ENCODE peak calls at places on chromosomes 2 and 18, in six cellular contexts. B, H, J, Y, U and P are unnamed samples. For H3K4me1, the result is how much of the 10 kb centered on the place peaks cover.

GRCh38 chr2:227219312-227220105 is 55.1 kb downstream of the COL4A3 start:
- DNase-seq in B (no peak), H (peak), J (no peak), Y (no peak), U (no peak), P (no peak)

GRCh38 chr2:63893163-63893562 is 51.5 kb downstream of the UGP2 start:
- DNase-seq in B (no peak), H (no peak), J (no peak), Y (no peak), U (no peak), P (no peak)

GRCh38 chr18:79954791-79955190 is 3.3 kb upstream of the SLC66A2 start:
- DNase-seq in B (no peak), H (no peak), J (peak), Y (peak), U (no peak), P (peak)

GRCh38 chr2:72755647-72756423 is 70.0 kb downstream of the EXOC6B start:
- DNase-seq in B (no peak), H (peak), J (no peak), Y (no peak), U (no peak), P (no peak)

GRCh38 chr2:193929131-193929530 is 1727.9 kb upstream of the SLC39A10 start:
- DNase-seq in B (no peak), H (no peak), J (no peak), Y (no peak), U (no peak), P (no peak)

GRCh38 chr2:96156926-96157648 is 11.8 kb upstream of the DUSP2 start:
- DNase-seq in B (no peak), H (no peak), J (peak), Y (no peak), U (no peak), P (peak)

GRCh38 chr2:145273840-145274239 is 753.9 kb upstream of the ZEB2 start:
- DNase-seq in B (no peak), H (no peak), J (no peak), Y (no peak), U (no peak), P (no peak)

GRCh38 chr2:236638707-236639106 is 69.1 kb downstream of the ACKR3 start:
- DNase-seq in B (no peak), H (no peak), J (no peak), Y (no peak), U (no peak), P (peak)

GRCh38 chr2:239819974-239820555 is 205.1 kb downstream of the NDUFA10 start:
- DNase-seq in B (no peak), H (no peak), J (no peak), Y (no peak), U (peak), P (peak)

GRCh38 chr2:19611491-19612332 is 253.3 kb upstream of the OSR1 start:
- DNase-seq in B (no peak), H (no peak), J (no peak), Y (no peak), U (no peak), P (no peak)

GRCh38 chr2:150125708-150126107 is 361.8 kb downstream of the RND3 start:
- DNase-seq in B (no peak), H (no peak), J (no peak), Y (no peak), U (no peak), P (peak)

GRCh38 chr2:132469095-132469494 is 52.5 kb downstream of the GPR39 start:
- DNase-seq in B (no peak), H (no peak), J (no peak), Y (no peak), U (no peak), P (no peak)

GRCh38 chr2:70024284-70024683 is 62.9 kb upstream of the ASPRV1 start:
- DNase-seq in B (no peak), H (no peak), J (no peak), Y (no peak), U (no peak), P (no peak)

GRCh38 chr2:223669453-223670225 is 67.5 kb upstream of the SCG2 start:
- DNase-seq in B (no peak), H (peak), J (no peak), Y (no peak), U (no peak), P (no peak)

GRCh38 chr2:3708576-3708975 is 5.2 kb downstream of the DCDC2C start:
- DNase-seq in B (no peak), H (no peak), J (no peak), Y (no peak), U (no peak), P (no peak)

GRCh38 chr2:144449028-144449406 is 70.9 kb downstream of the ZEB2 start:
- DNase-seq in B (no peak), H (no peak), J (no peak), Y (no peak), U (no peak), P (peak)

GRCh38 chr2:112029164-112029563 is 25.9 kb upstream of the TMEM87B start:
- DNase-seq in B (no peak), H (no peak), J (no peak), Y (no peak), U (no peak), P (no peak)

GRCh38 chr18:58218111-58218510 is 174.1 kb downstream of the NEDD4L start:
- DNase-seq in B (no peak), H (no peak), J (no peak), Y (no peak), U (no peak), P (no peak)

GRCh38 chr18:22032392-22032961 is 136.9 kb upstream of the GATA6 start:
- DNase-seq in B (no peak), H (peak), J (no peak), Y (no peak), U (no peak), P (peak)

GRCh38 chr18:53147472-53147871 is 807.5 kb downstream of the DCC start:
- DNase-seq in B (no peak), H (no peak), J (no peak), Y (no peak), U (no peak), P (no peak)

GRCh38 chr2:65366595-65367125 is 65.7 kb downstream of the SPRED2 start:
- DNase-seq in B (peak), H (peak), J (no peak), Y (no peak), U (no peak), P (no peak)

GRCh38 chr2:99399795-99400194 is 62.6 kb downstream of the EIF5B start:
- DNase-seq in B (no peak), H (no peak), J (no peak), Y (no peak), U (no peak), P (no peak)

GRCh38 chr2:222548997-222549396 is 106.9 kb downstream of the FARSB start:
- DNase-seq in B (no peak), H (no peak), J (no peak), Y (no peak), U (no peak), P (peak)

GRCh38 chr18:49693276-49694005 is 119.9 kb downstream of the ACAA2 start:
- DNase-seq in B (no peak), H (no peak), J (no peak), Y (no peak), U (no peak), P (no peak)

GRCh38 chr18:45723921-45724320 is at the start of gene SLC14A1:
- DNase-seq in B (no peak), H (no peak), J (no peak), Y (no peak), U (no peak), P (peak)

GRCh38 chr18:45726603-45727002 is 2.6 kb downstream of the SLC14A1 start:
- DNase-seq in B (no peak), H (no peak), J (no peak), Y (no peak), U (no peak), P (no peak)

GRCh38 chr18:45724591-45724990 is 610 bp downstream of the SLC14A1 start:
- DNase-seq in B (no peak), H (no peak), J (no peak), Y (no peak), U (no peak), P (no peak)

GRCh38 chr18:45728341-45729010 is 4.5 kb downstream of the SLC14A1 start:
- DNase-seq in B (no peak), H (no peak), J (no peak), Y (no peak), U (no peak), P (no peak)

DNA sequence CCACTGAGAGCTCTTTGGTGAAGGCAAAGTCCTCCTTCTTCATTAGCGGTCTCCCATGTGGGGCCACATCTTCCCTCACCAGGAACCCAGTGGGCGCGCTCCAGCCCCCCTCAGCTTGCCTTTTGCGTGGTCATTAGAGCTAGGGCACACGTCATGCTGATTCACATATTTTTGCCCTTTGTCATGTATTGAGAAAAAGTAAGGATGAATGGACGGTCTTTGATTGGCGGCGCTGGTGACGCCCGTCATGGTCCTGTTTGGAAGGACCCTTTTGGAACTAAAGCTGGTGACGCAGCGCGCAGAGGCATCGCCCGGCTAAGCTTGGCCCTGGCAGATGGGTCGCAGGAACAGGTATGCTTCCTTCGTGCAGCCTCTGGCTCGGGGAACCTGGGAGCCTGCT is 3.1 kb downstream of the SLC14A1 start:
- DNase-seq in B (no peak), H (no peak), J (no peak), Y (no peak), U (no peak), P (peak)
- H3K4me1 ChIP-seq in B (under half), H (under half), J (under half), Y (under half), U (under half), P (under half)

GRCh38 chr2:28338754-28339325 is 53.8 kb upstream of the FOSL2 start:
- DNase-seq in B (no peak), H (no peak), J (no peak), Y (no peak), U (no peak), P (no peak)
- H3K4me1 ChIP-seq in B (under half), H (under half), J (under half), Y (under half), U (under half), P (under half)

GRCh38 chr2:163665817-163666216 is 70.0 kb downstream of the FIGN start:
- DNase-seq in B (no peak), H (no peak), J (no peak), Y (no peak), U (no peak), P (no peak)

GRCh38 chr2:163667064-163667887 is 68.5 kb downstream of the FIGN start:
- DNase-seq in B (no peak), H (no peak), J (no peak), Y (no peak), U (no peak), P (no peak)

GRCh38 chr2:163662141-163662780 is 73.5 kb downstream of the FIGN start:
- DNase-seq in B (no peak), H (peak), J (no peak), Y (no peak), U (no peak), P (no peak)

GRCh38 chr2:163665051-163665450 is 70.8 kb downstream of the FIGN start:
- DNase-seq in B (no peak), H (no peak), J (no peak), Y (no peak), U (no peak), P (no peak)

DNA sequence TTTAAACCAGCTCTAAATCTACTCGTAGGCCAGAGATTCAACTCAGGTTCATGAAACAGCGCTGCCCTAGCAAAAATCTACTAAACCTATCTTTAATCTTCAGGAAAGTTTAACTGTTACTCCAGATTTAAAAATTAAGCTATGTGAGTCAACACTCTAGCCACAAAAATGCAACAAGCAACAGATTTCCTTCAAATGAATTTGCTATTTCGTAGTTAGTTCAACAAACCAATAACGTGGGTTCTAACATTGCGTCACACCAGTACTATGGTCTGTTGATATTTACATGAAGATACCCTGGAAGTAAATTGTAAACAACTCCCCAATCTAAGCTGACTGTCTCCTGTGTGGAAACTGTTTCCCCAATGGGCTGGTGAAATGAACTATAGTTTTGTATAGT is 71.2 kb downstream of the FIGN start:
- DNase-seq in B (no peak), H (no peak), J (no peak), Y (no peak), U (no peak), P (no peak)
- H3K4me1 ChIP-seq in B (under half), H (under half), J (under half), Y (under half), U (under half), P (under half)

GRCh38 chr2:68742638-68743037 is 8.0 kb downstream of the ARHGAP25 start:
- DNase-seq in B (no peak), H (no peak), J (no peak), Y (no peak), U (no peak), P (no peak)
- H3K4me1 ChIP-seq in B (under half), H (under half), J (half or more), Y (under half), U (under half), P (under half)

GRCh38 chr2:189155795-189156194 is 23.8 kb downstream of the COL5A2 start:
- DNase-seq in B (no peak), H (no peak), J (no peak), Y (no peak), U (no peak), P (no peak)
- H3K4me1 ChIP-seq in B (under half), H (under half), J (under half), Y (under half), U (under half), P (under half)